ENCODE peak calls at places on chromosomes 13 and 19, in six cellular contexts. R is B cell, K is tibial artery, N is HL-60, A is kidney, O is AG09319. V is an unnamed sample.

GRCh38 chr19:16325671-16326400 is 1.2 kb downstream of the KLF2 start:
- DNase-seq in N (no peak), A (peak), K (no peak), R (peak), O (no peak), V (no peak)

GRCh38 chr13:51684076-51684475 is 99.8 kb downstream of the WDFY2 start:
- DNase-seq in K (no peak), A (no peak), R (no peak), N (no peak), O (peak), V (no peak)

GRCh38 chr19:48896191-48896720 is 2.3 kb downstream of the TULP2 start:
- DNase-seq in O (no peak), K (peak), N (no peak), A (peak), R (peak), V (no peak)

GRCh38 chr19:3029070-3029923 is at the start of gene TLE2:
- DNase-seq in O (no peak), R (peak), N (no peak), K (no peak), A (no peak), V (no peak)

GRCh38 chr19:55637534-55637933 is 3.3 kb upstream of the ZNF580 start:
- DNase-seq in O (no peak), R (peak), A (peak), K (no peak), N (no peak), V (no peak)

GRCh38 chr19:6030214-6030507 is 52.2 kb upstream of the RANBP3 start:
- DNase-seq in N (no peak), R (no peak), A (no peak), K (no peak), O (peak), V (no peak)

GRCh38 chr19:1154731-1155351 is 19.2 kb downstream of the SBNO2 start:
- DNase-seq in N (peak), K (peak), R (no peak), A (peak), O (peak), V (peak)

GRCh38 chr13:44352671-44353070 is 21.0 kb upstream of the SERP2 start:
- DNase-seq in K (no peak), N (no peak), A (no peak), O (no peak), R (no peak), V (no peak)

GRCh38 chr19:19040417-19040816 is 7.0 kb downstream of the ARMC6 start:
- DNase-seq in K (peak), O (peak), N (no peak), A (no peak), R (no peak), V (no peak)

GRCh38 chr13:35714588-35714987 is 238.1 kb upstream of the MAB21L1 start:
- DNase-seq in N (no peak), O (no peak), K (no peak), A (no peak), R (no peak), V (no peak)

GRCh38 chr19:38273499-38273898 is 9.1 kb downstream of the SPINT2 start:
- DNase-seq in N (no peak), O (no peak), R (no peak), K (no peak), A (no peak), V (no peak)

GRCh38 chr19:48325265-48325910 is at the start of gene EMP3:
- DNase-seq in R (peak), K (peak), O (peak), A (peak), N (peak), V (peak)

GRCh38 chr13:114104626-114105350 is 27.6 kb downstream of the RASA3 start:
- DNase-seq in A (peak), N (no peak), R (no peak), K (peak), O (no peak), V (no peak)

GRCh38 chr13:41613984-41614581 is 156.7 kb downstream of the RGCC start:
- DNase-seq in R (no peak), A (peak), N (no peak), O (peak), K (peak), V (no peak)

GRCh38 chr19:49793561-49793840 is 19.6 kb downstream of the FUZ start:
- DNase-seq in K (no peak), N (no peak), O (no peak), R (no peak), A (no peak), V (no peak)

GRCh38 chr13:38216181-38216580 is 133.5 kb upstream of the UFM1 start:
- DNase-seq in N (no peak), K (no peak), O (no peak), R (no peak), A (no peak), V (no peak)

GRCh38 chr13:108932206-108932605 is 302.8 kb downstream of the MYO16 start:
- DNase-seq in A (no peak), K (no peak), R (no peak), N (peak), O (no peak), V (no peak)

GRCh38 chr19:48393559-48394330 is at the start of gene GRIN2D:
- DNase-seq in A (no peak), N (no peak), O (no peak), K (no peak), R (peak), V (no peak)

GRCh38 chr13:112443191-112444000 is 67.2 kb downstream of the SPACA7 start:
- DNase-seq in N (no peak), K (no peak), R (no peak), O (no peak), A (peak), V (no peak)
- TF ChIP-seq CTCF in N (peak), K (no peak), R (no peak), O (peak), A (no peak), V (no peak)

GRCh38 chr19:30733826-30734550 is 361.8 kb downstream of the ZNF536 start:
- DNase-seq in A (no peak), O (no peak), R (no peak), N (no peak), K (no peak), V (no peak)
- TF ChIP-seq CTCF in A (no peak), O (peak), R (no peak), N (no peak), K (no peak), V (no peak)

DNA sequence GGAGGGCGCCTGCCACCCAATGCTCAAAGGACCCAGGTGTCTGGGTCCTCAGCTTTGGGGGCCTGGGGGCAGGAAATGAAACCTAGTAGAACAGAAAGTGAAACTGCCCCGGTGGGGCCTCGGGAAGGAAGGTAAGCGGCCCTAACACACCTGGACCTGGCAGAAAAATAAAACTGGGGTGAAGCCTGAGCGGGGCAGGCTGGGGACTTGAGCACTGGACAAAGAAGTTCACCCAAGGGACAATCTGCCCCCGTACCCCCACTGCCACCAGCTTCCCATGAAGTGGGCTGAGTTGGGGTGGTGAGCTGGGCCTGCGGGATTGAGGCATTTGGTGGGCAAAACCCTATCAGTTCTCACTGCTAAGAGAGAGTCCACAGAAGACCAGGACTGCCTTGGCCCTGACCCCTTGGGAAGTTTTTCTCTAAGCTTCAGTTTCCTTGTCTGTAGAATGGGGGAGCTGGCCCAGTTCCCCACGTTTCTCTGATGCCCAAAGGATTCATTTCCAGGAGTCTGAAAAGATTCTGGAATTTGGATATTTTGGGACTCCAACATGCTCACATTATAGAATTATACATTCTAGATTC is 2.3 kb downstream of the PRKD2 start:
- DNase-seq in K (no peak), N (no peak), R (peak), O (no peak), A (no peak), V (no peak)
- TF ChIP-seq CTCF in K (no peak), N (no peak), R (no peak), O (no peak), A (no peak), V (no peak)

GRCh38 chr13:61700663-61701062 is 285.0 kb upstream of the PCDH20 start:
- DNase-seq in A (no peak), K (no peak), N (no peak), R (no peak), O (no peak), V (no peak)
- TF ChIP-seq CTCF in A (no peak), K (no peak), N (no peak), R (no peak), O (no peak), V (no peak)

GRCh38 chr13:111008351-111008750 is 93.5 kb upstream of the ANKRD10 start:
- DNase-seq in N (no peak), O (no peak), K (no peak), A (no peak), R (no peak), V (no peak)
- TF ChIP-seq CTCF in N (no peak), O (no peak), K (no peak), A (no peak), R (no peak), V (no peak)

GRCh38 chr13:76885203-76886004 is 801 bp downstream of the KCTD12 start:
- DNase-seq in N (peak), A (peak), K (peak), R (peak), O (no peak), V (peak)
- TF ChIP-seq CTCF in N (peak), A (peak), K (no peak), R (no peak), O (peak), V (peak)

GRCh38 chr13:42819712-42820111 is 38.3 kb downstream of the FAM216B start:
- DNase-seq in R (no peak), N (no peak), O (no peak), K (no peak), A (no peak), V (no peak)

GRCh38 chr13:42814868-42815267 is 33.5 kb downstream of the FAM216B start:
- DNase-seq in R (no peak), O (peak), K (no peak), A (no peak), N (no peak), V (peak)

GRCh38 chr13:42820450-42820849 is 39.1 kb downstream of the FAM216B start:
- DNase-seq in K (no peak), O (no peak), N (no peak), A (no peak), R (no peak), V (no peak)

GRCh38 chr13:42815686-42816085 is 34.3 kb downstream of the FAM216B start:
- DNase-seq in A (no peak), R (no peak), N (no peak), K (no peak), O (no peak), V (no peak)

DNA sequence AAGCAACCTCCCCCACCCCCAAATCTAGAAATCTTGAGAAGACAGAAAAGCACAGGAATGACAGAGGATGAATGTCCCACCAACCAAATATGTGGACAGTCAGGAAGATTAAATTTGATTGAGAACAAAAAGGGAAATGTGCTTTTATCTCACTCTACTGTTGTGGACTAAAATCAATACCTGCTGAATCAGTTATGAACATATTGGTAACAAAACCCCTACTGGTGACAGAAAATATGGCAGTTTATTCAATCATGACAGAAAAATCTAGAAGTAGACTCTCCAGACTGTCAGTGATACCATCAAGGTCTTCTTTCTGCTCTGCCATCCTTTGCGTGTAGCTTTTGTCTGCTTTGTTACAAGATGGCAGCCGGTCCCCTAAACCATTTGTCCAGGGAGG is 35.2 kb downstream of the FAM216B start:
- DNase-seq in R (no peak), A (no peak), K (no peak), O (no peak), N (no peak), V (no peak)
- TF ChIP-seq CTCF in R (no peak), A (no peak), K (no peak), O (peak), N (no peak), V (no peak)

GRCh38 chr19:11087870-11088507 is 1.3 kb upstream of the LDLR start:
- DNase-seq in R (no peak), A (no peak), K (no peak), O (no peak), N (no peak), V (no peak)

GRCh38 chr19:11090264-11091032 is 1.2 kb downstream of the LDLR start:
- DNase-seq in N (peak), O (peak), A (peak), K (peak), R (peak), V (peak)

GRCh38 chr19:11091343-11092153 is 2.3 kb downstream of the LDLR start:
- DNase-seq in R (no peak), O (peak), A (no peak), N (peak), K (peak), V (peak)

GRCh38 chr19:11088508-11089253 is 582 bp upstream of the LDLR start:
- DNase-seq in K (peak), A (no peak), O (no peak), R (no peak), N (no peak), V (no peak)

GRCh38 chr19:11089254-11090013 is at the start of gene LDLR:
- DNase-seq in K (peak), A (peak), R (peak), N (peak), O (peak), V (peak)
- TF ChIP-seq CTCF in K (no peak), A (no peak), R (no peak), N (no peak), O (no peak), V (no peak)